ENCODE peak calls at places on chromosomes 4 and X, in four cellular contexts. One of them, this sample, is unnamed.

GRCh38 chr4:108794136-108794535 is 31.3 kb upstream of the ETNPPL start:
- DNase-seq in BE2C: no peak
- DNase-seq in HepG2: no peak
- DNase-seq in sigmoid colon: no peak
- DNase-seq in this sample: no peak

GRCh38 chr4:54517793-54518444 is 139.8 kb upstream of the KIT start:
- DNase-seq in HepG2: no peak
- DNase-seq in BE2C: no peak
- DNase-seq in sigmoid colon: no peak
- DNase-seq in this sample: no peak

GRCh38 chr4:132504438-132504837 is 644.7 kb upstream of the PCDH10 start:
- DNase-seq in BE2C: no peak
- DNase-seq in sigmoid colon: no peak
- DNase-seq in HepG2: no peak
- DNase-seq in this sample: no peak

GRCh38 chrX:121598356-121598755 is 550.9 kb downstream of the GLUD2 start:
- DNase-seq in BE2C: no peak
- DNase-seq in HepG2: no peak
- DNase-seq in sigmoid colon: no peak
- DNase-seq in this sample: no peak

GRCh38 chr4:89640620-89641366 is 196.2 kb downstream of the SNCA start:
- DNase-seq in HepG2: peak; percentile 80
- DNase-seq in BE2C: peak; percentile 68
- DNase-seq in sigmoid colon: no peak
- DNase-seq in this sample: peak; percentile 96

GRCh38 chr4:54073481-54073880 is 9.1 kb upstream of the CHIC2 start:
- DNase-seq in BE2C: no peak
- DNase-seq in HepG2: no peak
- DNase-seq in sigmoid colon: no peak
- DNase-seq in this sample: no peak

GRCh38 chr4:173170210-173170778 is 1.7 kb downstream of the GALNT7 start:
- DNase-seq in HepG2: no peak
- DNase-seq in sigmoid colon: no peak
- DNase-seq in BE2C: no peak
- DNase-seq in this sample: no peak

GRCh38 chr4:158850800-158851644 is 82.2 kb downstream of the FNIP2 start:
- DNase-seq in sigmoid colon: no peak
- DNase-seq in BE2C: no peak
- DNase-seq in HepG2: no peak
- DNase-seq in this sample: no peak

GRCh38 chrX:15854080-15854655 is 445 bp downstream of the AP1S2 start:
- DNase-seq in HepG2: peak; percentile 24
- DNase-seq in BE2C: peak; percentile 60
- DNase-seq in sigmoid colon: peak; percentile 76
- DNase-seq in this sample: peak; percentile 93

GRCh38 chr4:36624030-36624429 is 342.6 kb downstream of the DTHD1 start:
- DNase-seq in sigmoid colon: no peak
- DNase-seq in HepG2: no peak
- DNase-seq in BE2C: no peak
- DNase-seq in this sample: no peak

GRCh38 chr4:1592179-1593037 is 91.7 kb downstream of the FAM53A start:
- DNase-seq in BE2C: peak; percentile 4
- DNase-seq in HepG2: no peak
- DNase-seq in sigmoid colon: peak; percentile 28
- DNase-seq in this sample: no peak

GRCh38 chr4:55933611-55934010 is 15.1 kb upstream of the CEP135 start:
- DNase-seq in HepG2: no peak
- DNase-seq in BE2C: no peak
- DNase-seq in sigmoid colon: no peak
- DNase-seq in this sample: no peak

GRCh38 chrX:119147486-119147885 is 19.9 kb upstream of the KIAA1210 start:
- DNase-seq in sigmoid colon: no peak
- DNase-seq in HepG2: peak; percentile 39
- DNase-seq in BE2C: no peak
- DNase-seq in this sample: no peak

GRCh38 chrX:135086197-135086854 is 34.0 kb downstream of the ETDB start:
- DNase-seq in HepG2: peak; percentile 39
- DNase-seq in sigmoid colon: no peak
- DNase-seq in BE2C: no peak
- DNase-seq in this sample: peak; percentile 69

GRCh38 chrX:45479196-45479834 is 278.6 kb upstream of the DIPK2B start:
- DNase-seq in HepG2: no peak
- DNase-seq in BE2C: no peak
- DNase-seq in sigmoid colon: no peak
- DNase-seq in this sample: no peak

GRCh38 chrX:51874123-51874522 is 19.3 kb upstream of the MAGED1 start:
- DNase-seq in sigmoid colon: no peak
- DNase-seq in HepG2: no peak
- DNase-seq in BE2C: no peak
- DNase-seq in this sample: no peak

GRCh38 chr4:126630171-126630570 is 1002.6 kb upstream of the INTU start:
- DNase-seq in HepG2: no peak
- DNase-seq in BE2C: no peak
- DNase-seq in sigmoid colon: no peak
- DNase-seq in this sample: no peak

GRCh38 chrX:154750301-154751120 is at the start of gene GAB3:
- DNase-seq in BE2C: peak; percentile 57
- DNase-seq in sigmoid colon: no peak
- DNase-seq in HepG2: no peak
- DNase-seq in this sample: peak; percentile 64

GRCh38 chr4:73964862-73965611 is 16.8 kb downstream of the PF4 start:
- DNase-seq in sigmoid colon: no peak
- DNase-seq in HepG2: peak; percentile 1
- DNase-seq in BE2C: no peak
- DNase-seq in this sample: peak; percentile 71

GRCh38 chr4:72977936-72978485 is 91.5 kb downstream of the COX18 start:
- DNase-seq in BE2C: no peak
- DNase-seq in HepG2: no peak
- DNase-seq in sigmoid colon: no peak
- DNase-seq in this sample: no peak

GRCh38 chr4:150055467-150055866 is 22.8 kb upstream of the DCLK2 start:
- DNase-seq in HepG2: peak; percentile 46
- DNase-seq in sigmoid colon: no peak
- DNase-seq in BE2C: no peak
- DNase-seq in this sample: no peak

DNA sequence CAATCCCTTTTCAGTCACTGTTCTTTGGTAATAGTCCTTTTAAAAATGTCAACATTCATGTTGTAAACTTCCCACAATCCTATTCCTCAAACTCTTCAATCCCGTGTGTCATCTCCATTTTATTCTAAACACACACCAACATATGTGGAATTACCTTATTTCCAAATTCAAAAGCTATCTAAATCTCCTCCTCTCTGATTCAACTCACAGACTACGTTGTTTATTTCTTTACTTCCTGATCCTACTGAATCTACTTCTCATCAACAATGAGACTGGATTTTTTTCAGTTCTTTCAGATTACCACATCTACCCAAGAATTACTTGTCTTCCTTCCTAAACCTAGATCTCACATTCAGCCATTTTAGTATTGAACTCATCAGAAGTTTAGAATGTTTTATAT is 188.2 kb downstream of the GABRB1 start:
- DNase-seq in sigmoid colon: no peak
- DNase-seq in HepG2: no peak
- DNase-seq in BE2C: no peak
- DNase-seq in this sample: no peak
- H3K4me3 ChIP-seq in sigmoid colon: no peak overlapping the region
- H3K4me3 ChIP-seq in HepG2: no peak overlapping the region
- H3K4me3 ChIP-seq in BE2C: no peak overlapping the region
- H3K4me3 ChIP-seq in this sample: no peak overlapping the region

GRCh38 chrX:53621418-53621986 is 65.0 kb downstream of the HUWE1 start:
- DNase-seq in HepG2: no peak
- DNase-seq in sigmoid colon: no peak
- DNase-seq in BE2C: no peak
- DNase-seq in this sample: no peak
- H3K36me3 ChIP-seq in HepG2: peaks cover 4% of the 10 kb centered on the region
- H3K36me3 ChIP-seq in sigmoid colon: no peaks in the 10 kb centered on the region
- H3K36me3 ChIP-seq in BE2C: peaks cover 48% of the 10 kb centered on the region
- H3K36me3 ChIP-seq in this sample: peaks cover 21% of the 10 kb centered on the region

DNA sequence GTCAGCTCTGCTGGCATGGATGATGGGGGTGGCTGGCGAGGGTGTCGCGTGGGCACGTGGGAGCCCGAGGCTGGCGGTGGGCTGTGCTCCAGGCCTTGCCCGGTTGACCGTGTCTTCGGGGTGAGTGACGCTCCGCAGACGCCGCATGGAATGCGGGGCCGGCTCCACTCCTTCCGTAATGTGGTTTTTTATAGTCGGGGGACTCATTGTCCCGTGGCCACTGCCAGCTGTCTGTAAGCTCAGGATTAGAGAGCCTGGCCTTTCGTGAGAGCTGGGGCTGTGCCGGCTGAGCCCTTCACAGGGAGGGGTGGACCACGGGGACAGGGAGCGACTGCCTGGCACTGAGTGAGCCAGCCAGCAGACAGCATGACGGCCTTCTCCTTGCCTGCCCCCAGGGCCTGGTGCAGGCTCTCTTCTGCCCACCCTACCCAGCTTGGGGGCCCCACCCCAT is 20.4 kb downstream of the DOK7 start:
- DNase-seq in sigmoid colon: no peak
- DNase-seq in HepG2: no peak
- DNase-seq in BE2C: no peak
- DNase-seq in this sample: peak; percentile 82
- H3K4me1 ChIP-seq in sigmoid colon: peaks cover 7% of the 10 kb centered on the region
- H3K4me1 ChIP-seq in HepG2: peaks cover 16% of the 10 kb centered on the region
- H3K4me1 ChIP-seq in BE2C: no peaks in the 10 kb centered on the region
- H3K4me1 ChIP-seq in this sample: peaks cover 46% of the 10 kb centered on the region

DNA sequence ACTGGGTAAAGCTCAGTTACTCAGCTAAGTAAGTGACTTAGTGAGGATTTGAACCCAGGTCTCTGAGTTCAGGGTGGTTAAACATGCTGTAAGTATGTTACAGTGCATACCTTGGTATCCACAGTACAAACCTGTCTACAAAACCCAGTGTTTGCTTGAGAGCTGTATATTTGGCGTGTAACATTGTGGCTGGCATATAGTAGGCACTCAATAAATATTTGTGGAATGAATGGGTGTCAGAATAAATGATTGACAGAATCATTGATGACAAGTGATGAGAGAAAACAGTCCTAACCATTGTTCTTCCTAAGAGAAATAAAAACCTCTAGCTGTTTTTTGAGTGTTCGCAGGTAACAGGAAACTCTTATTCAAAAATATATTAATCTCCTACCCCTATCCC is 79.7 kb upstream of the BCOR start:
- DNase-seq in sigmoid colon: no peak
- DNase-seq in BE2C: no peak
- DNase-seq in HepG2: no peak
- DNase-seq in this sample: no peak
- H3K4me3 ChIP-seq in sigmoid colon: no peak overlapping the region
- H3K4me3 ChIP-seq in BE2C: peak overlapping the region; percentile 59
- H3K4me3 ChIP-seq in HepG2: peak overlapping the region; percentile 74
- H3K4me3 ChIP-seq in this sample: no peak overlapping the region

DNA sequence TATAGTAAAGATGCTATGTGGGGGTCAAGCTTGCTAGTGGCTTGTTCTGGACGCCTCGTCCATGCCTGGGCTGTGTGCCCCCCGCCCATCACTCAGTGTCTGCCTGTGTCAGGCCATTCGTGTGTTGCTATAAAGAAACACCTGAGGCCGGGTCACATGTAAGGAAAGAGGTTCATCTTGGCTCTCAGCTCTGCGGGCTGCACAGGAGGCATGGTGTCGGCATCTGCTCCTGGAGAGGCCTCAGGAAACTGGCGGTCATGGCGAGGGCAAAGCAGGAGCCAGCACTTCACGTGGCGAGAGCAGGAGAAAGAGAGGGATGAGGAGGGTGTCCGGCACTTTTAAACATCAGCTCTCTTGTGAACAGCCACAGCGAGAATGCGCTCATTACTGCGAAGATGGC is 25.2 kb downstream of the PIGG start:
- DNase-seq in HepG2: no peak
- DNase-seq in BE2C: no peak
- DNase-seq in sigmoid colon: no peak
- DNase-seq in this sample: no peak
- H3K36me3 ChIP-seq in HepG2: peaks cover 20% of the 10 kb centered on the region
- H3K36me3 ChIP-seq in BE2C: peaks cover 37% of the 10 kb centered on the region
- H3K36me3 ChIP-seq in sigmoid colon: peaks cover 10% of the 10 kb centered on the region
- H3K36me3 ChIP-seq in this sample: no peaks in the 10 kb centered on the region

GRCh38 chr4:27098034-27098433 is 237.4 kb downstream of the STIM2 start:
- DNase-seq in BE2C: no peak
- DNase-seq in HepG2: no peak
- DNase-seq in sigmoid colon: no peak
- DNase-seq in this sample: no peak

GRCh38 chr4:27096142-27096824 is 235.6 kb downstream of the STIM2 start:
- DNase-seq in BE2C: no peak
- DNase-seq in sigmoid colon: no peak
- DNase-seq in HepG2: no peak
- DNase-seq in this sample: no peak

GRCh38 chr4:27094224-27094623 is 233.6 kb downstream of the STIM2 start:
- DNase-seq in sigmoid colon: no peak
- DNase-seq in HepG2: no peak
- DNase-seq in BE2C: no peak
- DNase-seq in this sample: no peak

GRCh38 chr4:27090406-27090805 is 229.8 kb downstream of the STIM2 start:
- DNase-seq in BE2C: no peak
- DNase-seq in sigmoid colon: no peak
- DNase-seq in HepG2: no peak
- DNase-seq in this sample: no peak

DNA sequence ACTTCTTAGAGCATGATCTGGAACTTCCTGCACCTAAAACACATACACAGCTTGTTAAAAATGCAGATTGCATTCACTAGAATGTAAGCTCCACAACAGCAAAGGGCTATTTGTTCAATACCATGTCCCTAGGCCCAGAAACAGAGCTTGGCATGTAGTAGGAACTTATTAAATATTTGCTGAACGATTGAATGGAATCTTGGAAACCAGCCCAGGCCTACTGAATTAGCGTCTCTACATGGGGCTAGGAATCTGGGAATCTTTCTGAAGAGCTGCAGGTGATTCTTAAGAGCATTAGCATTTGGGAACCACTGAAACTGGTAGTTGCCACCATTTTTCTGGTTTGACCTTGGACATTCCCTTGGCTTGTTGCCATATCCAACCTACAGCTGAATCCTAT is 234.1 kb downstream of the STIM2 start:
- DNase-seq in BE2C: no peak
- DNase-seq in HepG2: no peak
- DNase-seq in sigmoid colon: no peak
- DNase-seq in this sample: no peak
- H3K4me1 ChIP-seq in BE2C: no peaks in the 10 kb centered on the region
- H3K4me1 ChIP-seq in HepG2: no peaks in the 10 kb centered on the region
- H3K4me1 ChIP-seq in sigmoid colon: no peaks in the 10 kb centered on the region
- H3K4me1 ChIP-seq in this sample: peaks cover 25% of the 10 kb centered on the region

GRCh38 chr4:168852387-168852786 is 157.7 kb downstream of the CBR4 start:
- DNase-seq in BE2C: no peak
- DNase-seq in HepG2: no peak
- DNase-seq in sigmoid colon: no peak
- DNase-seq in this sample: no peak

GRCh38 chr4:168856312-168856711 is 153.7 kb downstream of the CBR4 start:
- DNase-seq in BE2C: no peak
- DNase-seq in HepG2: no peak
- DNase-seq in sigmoid colon: no peak
- DNase-seq in this sample: no peak

GRCh38 chr4:168853770-168854169 is 156.3 kb downstream of the CBR4 start:
- DNase-seq in sigmoid colon: no peak
- DNase-seq in BE2C: no peak
- DNase-seq in HepG2: no peak
- DNase-seq in this sample: no peak

GRCh38 chr4:168852933-168853713 is 156.9 kb downstream of the CBR4 start:
- DNase-seq in BE2C: no peak
- DNase-seq in sigmoid colon: no peak
- DNase-seq in HepG2: no peak
- DNase-seq in this sample: no peak

GRCh38 chr4:168854216-168854921 is 155.7 kb downstream of the CBR4 start:
- DNase-seq in BE2C: no peak
- DNase-seq in sigmoid colon: peak; percentile 81
- DNase-seq in HepG2: no peak
- DNase-seq in this sample: no peak
- H3K4me3 ChIP-seq in BE2C: no peak overlapping the region
- H3K4me3 ChIP-seq in sigmoid colon: no peak overlapping the region
- H3K4me3 ChIP-seq in HepG2: no peak overlapping the region
- H3K4me3 ChIP-seq in this sample: no peak overlapping the region

GRCh38 chr4:84803720-84804119 is 162.8 kb downstream of the WDFY3 start:
- DNase-seq in BE2C: no peak
- DNase-seq in HepG2: no peak
- DNase-seq in sigmoid colon: no peak
- DNase-seq in this sample: no peak
- H3K36me3 ChIP-seq in BE2C: peaks cover 33% of the 10 kb centered on the region
- H3K36me3 ChIP-seq in HepG2: peaks cover 1% of the 10 kb centered on the region
- H3K36me3 ChIP-seq in sigmoid colon: no peaks in the 10 kb centered on the region
- H3K36me3 ChIP-seq in this sample: peaks cover 10% of the 10 kb centered on the region